ENCODE peak calls at places on chromosomes 11 and 22, in five cellular contexts. J, R, I, M and A are unnamed samples.

GRCh38 chr11:1398506-1399235 is 8.9 kb downstream of the BRSK2 start:
- DNase-seq in J (no peak), R (no peak), I (no peak), M (no peak), A (no peak)

GRCh38 chr11:86155210-86155844 is 86.4 kb upstream of the PICALM start:
- DNase-seq in J (no peak), R (no peak), I (no peak), M (no peak), A (no peak)

GRCh38 chr22:30079952-30080533 is at the start of gene HORMAD2:
- DNase-seq in J (no peak), R (no peak), I (no peak), M (no peak), A (no peak)

GRCh38 chr22:22230438-22230837 is 14.1 kb upstream of the VPREB1 start:
- DNase-seq in J (no peak), R (no peak), I (no peak), M (no peak), A (no peak)

GRCh38 chr11:35077709-35078695 is 61.0 kb upstream of the CD44 start:
- DNase-seq in J (no peak), R (peak), I (no peak), M (peak), A (peak)

GRCh38 chr11:2657697-2658284 is 42.0 kb downstream of the KCNQ1OT1 start:
- DNase-seq in J (no peak), R (no peak), I (no peak), M (no peak), A (no peak)

GRCh38 chr22:25759825-25760231 is 17.8 kb downstream of the MYO18B start:
- DNase-seq in J (no peak), R (peak), I (peak), M (no peak), A (peak)

GRCh38 chr11:2899080-2899783 is 13.7 kb upstream of the CDKN1C start:
- DNase-seq in J (no peak), R (peak), I (no peak), M (no peak), A (no peak)

GRCh38 chr11:72972541-72973128 is 158.4 kb downstream of the ATG16L2 start:
- DNase-seq in J (no peak), R (peak), I (no peak), M (no peak), A (no peak)

GRCh38 chr11:41273908-41274307 is 185.5 kb downstream of the LRRC4C start:
- DNase-seq in J (no peak), R (no peak), I (no peak), M (no peak), A (no peak)

GRCh38 chr22:37267128-37267587 is 15.2 kb upstream of the CYTH4 start:
- DNase-seq in J (peak), R (peak), I (peak), M (peak), A (no peak)

GRCh38 chr11:61551630-61552029 is 29.2 kb downstream of the SYT7 start:
- DNase-seq in J (no peak), R (no peak), I (peak), M (no peak), A (no peak)

GRCh38 chr11:27933992-27934829 is 173.7 kb downstream of the KIF18A start:
- DNase-seq in J (no peak), R (no peak), I (no peak), M (no peak), A (peak)

GRCh38 chr11:10197091-10197490 is 96.9 kb downstream of the SBF2 start:
- DNase-seq in J (no peak), R (no peak), I (no peak), M (no peak), A (no peak)

GRCh38 chr11:78689558-78690153 is 115.0 kb upstream of the NARS2 start:
- DNase-seq in J (no peak), R (no peak), I (no peak), M (no peak), A (no peak)

GRCh38 chr11:128711136-128711535 is 17.3 kb downstream of the FLI1 start:
- DNase-seq in J (no peak), R (no peak), I (no peak), M (no peak), A (no peak)

GRCh38 chr11:37505406-37505805 is 907.4 kb upstream of the RAG2 start:
- DNase-seq in J (no peak), R (no peak), I (no peak), M (no peak), A (no peak)

GRCh38 chr22:19663821-19664325 is 50.4 kb upstream of the SEPTIN5 start:
- DNase-seq in J (no peak), R (peak), I (no peak), M (no peak), A (no peak)

GRCh38 chr22:22161924-22162851 is 82.4 kb upstream of the VPREB1 start:
- DNase-seq in J (no peak), R (no peak), I (no peak), M (no peak), A (no peak)

GRCh38 chr22:32407332-32407731 is 4.7 kb downstream of the RTCB start:
- DNase-seq in J (no peak), R (no peak), I (no peak), M (no peak), A (no peak)

GRCh38 chr11:70608568-70609314 is 210.4 kb downstream of the CTTN start:
- DNase-seq in J (no peak), R (peak), I (no peak), M (no peak), A (no peak)

GRCh38 chr22:43529954-43530863 is 118.4 kb downstream of the MPPED1 start:
- DNase-seq in J (no peak), R (no peak), I (no peak), M (no peak), A (no peak)

GRCh38 chr11:34155759-34156062 is 50.3 kb downstream of the NAT10 start:
- DNase-seq in J (no peak), R (no peak), I (no peak), M (no peak), A (no peak)

GRCh38 chr22:26444777-26445176 is 15.7 kb downstream of the ASPHD2 start:
- DNase-seq in J (no peak), R (no peak), I (no peak), M (no peak), A (no peak)

GRCh38 chr11:95156916-95157568 is 67.4 kb downstream of the ENDOD1 start:
- DNase-seq in J (no peak), R (no peak), I (no peak), M (no peak), A (no peak)